ENCODE peak calls at places on chromosomes 5 and 9, in five cellular contexts. One of them, this sample, is unnamed.

GRCh38 chr5:89847743-89848142 is 561.8 kb downstream of the CETN3 start:
- DNase-seq in K562: no peak
- DNase-seq in H1: no peak
- DNase-seq in HepG2: no peak
- DNase-seq in GM12892: no peak
- DNase-seq in this sample: no peak

GRCh38 chr9:93533863-93534262 is 42.5 kb upstream of the PHF2 start:
- DNase-seq in K562: no peak
- DNase-seq in GM12892: no peak
- DNase-seq in HepG2: no peak
- DNase-seq in H1: no peak
- DNase-seq in this sample: no peak

GRCh38 chr5:71586941-71587708 is at the start of gene MCCC2:
- DNase-seq in K562: peak
- DNase-seq in GM12892: peak
- DNase-seq in HepG2: peak
- DNase-seq in H1: peak
- DNase-seq in this sample: peak

GRCh38 chr9:130333041-130334040 is 67.8 kb downstream of the HMCN2 start:
- DNase-seq in GM12892: no peak
- DNase-seq in H1: no peak
- DNase-seq in K562: no peak
- DNase-seq in HepG2: no peak
- DNase-seq in this sample: no peak

GRCh38 chr9:113511856-113512761 is 48.6 kb downstream of the RGS3 start:
- DNase-seq in K562: no peak
- DNase-seq in H1: no peak
- DNase-seq in HepG2: no peak
- DNase-seq in GM12892: peak
- DNase-seq in this sample: no peak

GRCh38 chr5:113606298-113607134 is 93.0 kb downstream of the YTHDC2 start:
- DNase-seq in H1: peak
- DNase-seq in GM12892: peak
- DNase-seq in K562: peak
- DNase-seq in HepG2: peak
- DNase-seq in this sample: no peak

GRCh38 chr5:135577421-135577820 is 1.4 kb downstream of the CXCL14 start:
- DNase-seq in K562: no peak
- DNase-seq in GM12892: no peak
- DNase-seq in HepG2: no peak
- DNase-seq in H1: no peak
- DNase-seq in this sample: no peak

GRCh38 chr9:133727876-133728441 is 10.2 kb downstream of the SARDH start:
- DNase-seq in GM12892: no peak
- DNase-seq in K562: peak
- DNase-seq in H1: no peak
- DNase-seq in HepG2: no peak
- DNase-seq in this sample: no peak

GRCh38 chr5:153619706-153620105 is 129.2 kb downstream of the GRIA1 start:
- DNase-seq in HepG2: no peak
- DNase-seq in GM12892: no peak
- DNase-seq in K562: no peak
- DNase-seq in H1: no peak
- DNase-seq in this sample: no peak

GRCh38 chr5:42894057-42894456 is 82.4 kb upstream of the SELENOP start:
- DNase-seq in HepG2: no peak
- DNase-seq in K562: no peak
- DNase-seq in GM12892: no peak
- DNase-seq in H1: peak
- DNase-seq in this sample: no peak

GRCh38 chr9:134191455-134192209 is 27.3 kb upstream of the RNU6ATAC start:
- DNase-seq in H1: no peak
- DNase-seq in K562: no peak
- DNase-seq in HepG2: no peak
- DNase-seq in GM12892: no peak
- DNase-seq in this sample: no peak

GRCh38 chr5:157222506-157223230 is 42.0 kb downstream of the ITK start:
- DNase-seq in GM12892: no peak
- DNase-seq in K562: no peak
- DNase-seq in H1: no peak
- DNase-seq in HepG2: no peak
- DNase-seq in this sample: no peak

GRCh38 chr9:128819716-128820664 is 1.7 kb downstream of the ENDOG start:
- DNase-seq in H1: no peak
- DNase-seq in HepG2: no peak
- DNase-seq in K562: peak
- DNase-seq in GM12892: no peak
- DNase-seq in this sample: no peak

GRCh38 chr5:181167814-181168488 is 20.6 kb downstream of the OR2V2 start:
- DNase-seq in HepG2: no peak
- DNase-seq in H1: peak
- DNase-seq in K562: peak
- DNase-seq in GM12892: no peak
- DNase-seq in this sample: no peak

GRCh38 chr5:34552129-34552528 is 104.0 kb upstream of the RAI14 start:
- DNase-seq in K562: no peak
- DNase-seq in H1: no peak
- DNase-seq in GM12892: no peak
- DNase-seq in HepG2: no peak
- DNase-seq in this sample: no peak

GRCh38 chr5:4730279-4730678 is 409.9 kb upstream of the ADAMTS16 start:
- DNase-seq in GM12892: no peak
- DNase-seq in HepG2: no peak
- DNase-seq in K562: no peak
- DNase-seq in H1: no peak
- DNase-seq in this sample: no peak

GRCh38 chr5:126544087-126544740 is 50.8 kb downstream of the ALDH7A1 start:
- DNase-seq in GM12892: peak
- DNase-seq in K562: peak
- DNase-seq in HepG2: peak
- DNase-seq in H1: peak
- DNase-seq in this sample: peak

GRCh38 chr5:122463221-122463620 is 151.2 kb downstream of the SNCAIP start:
- DNase-seq in GM12892: no peak
- DNase-seq in HepG2: no peak
- DNase-seq in H1: no peak
- DNase-seq in K562: no peak
- DNase-seq in this sample: no peak

GRCh38 chr9:16002816-16003215 is 450.0 kb downstream of the CCDC171 start:
- DNase-seq in HepG2: no peak
- DNase-seq in K562: no peak
- DNase-seq in GM12892: no peak
- DNase-seq in H1: no peak
- DNase-seq in this sample: no peak

GRCh38 chr5:159049844-159050318 is 49.8 kb downstream of the EBF1 start:
- DNase-seq in K562: no peak
- DNase-seq in HepG2: no peak
- DNase-seq in H1: no peak
- DNase-seq in GM12892: no peak
- DNase-seq in this sample: no peak

GRCh38 chr9:86838883-86839497 is 108.3 kb downstream of the GAS1 start:
- DNase-seq in K562: no peak
- DNase-seq in HepG2: no peak
- DNase-seq in GM12892: no peak
- DNase-seq in H1: no peak
- DNase-seq in this sample: no peak

GRCh38 chr9:84711936-84712335 is 42.4 kb downstream of the NTRK2 start:
- DNase-seq in HepG2: no peak
- DNase-seq in GM12892: no peak
- DNase-seq in K562: no peak
- DNase-seq in H1: no peak
- DNase-seq in this sample: no peak

GRCh38 chr9:133994359-133995011 is 2.4 kb upstream of the VAV2 start:
- DNase-seq in GM12892: peak
- DNase-seq in K562: peak
- DNase-seq in H1: peak
- DNase-seq in HepG2: peak
- DNase-seq in this sample: peak

GRCh38 chr9:134231330-134231745 is 67.0 kb upstream of the RNU6ATAC start:
- DNase-seq in HepG2: no peak
- DNase-seq in H1: no peak
- DNase-seq in GM12892: no peak
- DNase-seq in K562: no peak
- DNase-seq in this sample: no peak

GRCh38 chr9:127629468-127630081 is 17.5 kb downstream of the STXBP1 start:
- DNase-seq in K562: peak
- DNase-seq in GM12892: no peak
- DNase-seq in HepG2: no peak
- DNase-seq in H1: peak
- DNase-seq in this sample: no peak

GRCh38 chr9:28073278-28073677 is 500.0 kb upstream of the C9orf72 start:
- DNase-seq in HepG2: peak
- DNase-seq in GM12892: no peak
- DNase-seq in K562: peak
- DNase-seq in H1: peak
- DNase-seq in this sample: no peak

GRCh38 chr9:111759762-111760639 is 34.7 kb downstream of the SHOC1 start:
- DNase-seq in GM12892: no peak
- DNase-seq in H1: no peak
- DNase-seq in HepG2: peak
- DNase-seq in K562: peak
- DNase-seq in this sample: peak

GRCh38 chr9:111752455-111752854 is 42.3 kb downstream of the SHOC1 start:
- DNase-seq in K562: no peak
- DNase-seq in H1: no peak
- DNase-seq in GM12892: no peak
- DNase-seq in HepG2: no peak
- DNase-seq in this sample: no peak

GRCh38 chr9:111754800-111755199 is 39.9 kb downstream of the SHOC1 start:
- DNase-seq in HepG2: no peak
- DNase-seq in GM12892: no peak
- DNase-seq in K562: no peak
- DNase-seq in H1: no peak
- DNase-seq in this sample: no peak
- TF ChIP-seq POLR2A in HepG2: no peak
- TF ChIP-seq POLR2A in GM12892: no peak
- TF ChIP-seq POLR2A in K562: no peak
- TF ChIP-seq POLR2A in H1: no peak
- TF ChIP-seq POLR2A in this sample: no peak

GRCh38 chr5:137036630-137037029 is 462.5 kb downstream of the SPOCK1 start:
- DNase-seq in GM12892: no peak
- DNase-seq in HepG2: no peak
- DNase-seq in H1: no peak
- DNase-seq in K562: no peak
- DNase-seq in this sample: no peak
- TF ChIP-seq TAF1 in GM12892: no peak
- TF ChIP-seq TAF1 in HepG2: no peak
- TF ChIP-seq TAF1 in H1: no peak
- TF ChIP-seq TAF1 in K562: no peak
- TF ChIP-seq TAF1 in this sample: no peak

GRCh38 chr5:96408276-96408777 is 24.7 kb downstream of the PCSK1 start:
- DNase-seq in HepG2: no peak
- DNase-seq in K562: peak
- DNase-seq in GM12892: no peak
- DNase-seq in H1: no peak
- DNase-seq in this sample: no peak

GRCh38 chr5:96407441-96407840 is 25.6 kb downstream of the PCSK1 start:
- DNase-seq in K562: no peak
- DNase-seq in GM12892: no peak
- DNase-seq in H1: no peak
- DNase-seq in HepG2: no peak
- DNase-seq in this sample: no peak

GRCh38 chr5:96410013-96410412 is 23.0 kb downstream of the PCSK1 start:
- DNase-seq in GM12892: no peak
- DNase-seq in HepG2: no peak
- DNase-seq in K562: no peak
- DNase-seq in H1: no peak
- DNase-seq in this sample: no peak

GRCh38 chr5:96413028-96413427 is 20.0 kb downstream of the PCSK1 start:
- DNase-seq in K562: no peak
- DNase-seq in HepG2: no peak
- DNase-seq in GM12892: no peak
- DNase-seq in H1: no peak
- DNase-seq in this sample: no peak

DNA sequence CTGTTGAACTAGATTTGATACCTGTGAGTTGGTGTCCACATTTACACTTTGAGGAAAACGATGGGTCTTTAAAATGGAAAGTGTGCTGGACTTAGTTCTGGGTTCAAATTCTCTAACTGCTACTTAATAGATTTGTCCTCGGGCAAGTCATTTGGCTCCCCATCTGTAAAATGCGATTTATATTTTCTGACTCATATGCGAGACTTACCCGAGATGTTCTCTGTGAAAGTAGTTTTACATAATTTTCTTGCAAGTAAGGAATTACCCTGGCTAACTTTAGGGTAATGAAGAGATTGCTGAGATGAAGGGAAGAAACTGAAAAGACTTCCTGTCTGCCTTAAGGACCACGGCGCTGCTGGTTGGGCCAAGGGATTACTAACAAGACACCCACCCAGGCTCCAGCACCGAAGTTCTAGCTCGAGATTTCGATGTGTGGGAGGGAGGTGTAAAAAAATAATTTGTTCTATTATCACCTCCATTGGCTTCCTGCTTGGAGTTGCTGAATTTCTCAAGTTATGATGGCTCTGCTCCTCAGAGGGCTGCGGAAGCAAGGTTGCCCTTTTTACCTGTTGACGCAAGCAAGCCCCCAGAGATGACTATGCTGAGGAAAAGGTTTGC is 24.1 kb downstream of the PCSK1 start:
- DNase-seq in H1: no peak
- DNase-seq in HepG2: no peak
- DNase-seq in GM12892: no peak
- DNase-seq in K562: no peak
- DNase-seq in this sample: no peak
- TF ChIP-seq POLR2A in H1: no peak
- TF ChIP-seq POLR2A in HepG2: no peak
- TF ChIP-seq POLR2A in GM12892: no peak
- TF ChIP-seq POLR2A in K562: no peak
- TF ChIP-seq POLR2A in this sample: no peak

GRCh38 chr5:53473644-53474043 is 6.8 kb upstream of the FST start:
- DNase-seq in HepG2: no peak
- DNase-seq in K562: no peak
- DNase-seq in H1: no peak
- DNase-seq in GM12892: no peak
- DNase-seq in this sample: no peak

GRCh38 chr5:53475320-53475719 is 5.1 kb upstream of the FST start:
- DNase-seq in GM12892: no peak
- DNase-seq in HepG2: no peak
- DNase-seq in K562: no peak
- DNase-seq in H1: no peak
- DNase-seq in this sample: no peak

GRCh38 chr5:53469946-53470687 is 10.3 kb upstream of the FST start:
- DNase-seq in GM12892: no peak
- DNase-seq in HepG2: no peak
- DNase-seq in H1: no peak
- DNase-seq in K562: no peak
- DNase-seq in this sample: no peak

GRCh38 chr5:53472720-53473510 is 7.5 kb upstream of the FST start:
- DNase-seq in H1: no peak
- DNase-seq in K562: no peak
- DNase-seq in GM12892: no peak
- DNase-seq in HepG2: no peak
- DNase-seq in this sample: no peak

DNA sequence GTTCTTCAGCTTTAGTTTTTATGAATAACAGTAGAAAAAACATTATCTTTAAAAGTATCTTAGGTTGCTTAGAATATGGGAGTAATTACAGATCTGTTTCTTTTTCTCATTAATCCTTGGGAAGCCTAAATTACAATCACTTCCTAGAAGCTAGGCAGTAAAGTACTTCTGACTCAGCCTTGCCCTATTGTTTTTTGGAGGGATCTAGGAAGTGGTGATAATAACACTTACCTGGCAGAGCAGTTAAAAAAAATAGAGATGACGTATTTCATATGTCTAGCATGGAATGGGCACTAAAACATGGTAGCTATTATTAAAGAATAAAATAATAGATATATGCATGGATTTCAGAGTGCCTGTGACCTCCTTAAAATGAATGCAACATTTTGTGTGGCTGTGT is 8.2 kb upstream of the FST start:
- DNase-seq in HepG2: no peak
- DNase-seq in GM12892: no peak
- DNase-seq in K562: no peak
- DNase-seq in H1: no peak
- DNase-seq in this sample: no peak
- TF ChIP-seq TAF1 in HepG2: no peak
- TF ChIP-seq TAF1 in GM12892: no peak
- TF ChIP-seq TAF1 in K562: no peak
- TF ChIP-seq TAF1 in H1: no peak
- TF ChIP-seq TAF1 in this sample: no peak

This sample was measured in GM12891.